ENCODE peak calls at places on chromosomes 12 and 14, in six cellular contexts. T is caudate nucleus; E is HT-29; A is CMK; M is effector memory CD8-positive, alpha-beta T cell; Z is erythroblast. F is an unnamed sample.

GRCh38 chr14:89417469-89418225 is 614 bp upstream of the FOXN3 start:
- DNase-seq in M (peak; percentile 53), A (no peak), Z (peak; percentile 76), T (no peak), E (peak; percentile 70), F (no peak)

GRCh38 chr14:21913759-21914158 is 240.1 kb upstream of the OR4E1 start:
- DNase-seq in Z (peak; percentile 89), A (peak; percentile 83), T (peak; percentile 0), M (peak; percentile 78), E (peak; percentile 64), F (peak; percentile 55)

GRCh38 chr14:104112609-104113571 is 25.5 kb upstream of the KIF26A start:
- DNase-seq in T (no peak), E (no peak), Z (no peak), A (no peak), M (no peak), F (no peak)

GRCh38 chr12:94147991-94148840 is at the start of gene PLXNC1:
- DNase-seq in A (no peak), M (peak; percentile 64), Z (peak; percentile 82), E (no peak), T (no peak), F (no peak)

GRCh38 chr12:27524839-27525238 is 833 bp downstream of the PPFIBP1 start:
- DNase-seq in E (peak; percentile 57), A (no peak), Z (peak; percentile 14), M (no peak), T (no peak), F (no peak)

GRCh38 chr12:93419388-93420034 is 22.2 kb downstream of the UBE2N start:
- DNase-seq in T (no peak), E (peak; percentile 59), M (no peak), A (no peak), Z (peak; percentile 80), F (no peak)

GRCh38 chr14:89507521-89507920 is 90.5 kb upstream of the FOXN3 start:
- DNase-seq in A (no peak), M (no peak), E (no peak), Z (no peak), T (no peak), F (peak; percentile 80)

GRCh38 chr12:26244503-26244902 is 49.1 kb downstream of the SSPN start:
- DNase-seq in E (no peak), A (no peak), Z (no peak), M (no peak), T (no peak), F (no peak)

GRCh38 chr14:29738056-29738455 is 189.6 kb downstream of the PRKD1 start:
- DNase-seq in Z (no peak), E (no peak), A (no peak), M (no peak), T (no peak), F (no peak)

GRCh38 chr14:66395300-66395699 is 90.9 kb upstream of the CCDC196 start:
- DNase-seq in E (no peak), M (peak; percentile 3), Z (no peak), T (no peak), A (peak; percentile 5), F (no peak)